ENCODE peak calls at places on chromosomes 6 and 20, in five cellular contexts. One of them, this sample, is unnamed.

GRCh38 chr20:11098888-11099287 is 425.1 kb upstream of the JAG1 start:
- DNase-seq in left lung: no peak
- DNase-seq in epithelial cell of esophagus: peak
- DNase-seq in foreskin fibroblast: no peak
- DNase-seq in heart right ventricle: no peak
- DNase-seq in this sample: no peak

GRCh38 chr6:71289802-71290175 is 1.2 kb downstream of the OGFRL1 start:
- DNase-seq in heart right ventricle: no peak
- DNase-seq in epithelial cell of esophagus: no peak
- DNase-seq in foreskin fibroblast: no peak
- DNase-seq in left lung: no peak
- DNase-seq in this sample: no peak

GRCh38 chr6:167276772-167277533 is 14.2 kb upstream of the UNC93A start:
- DNase-seq in epithelial cell of esophagus: no peak
- DNase-seq in foreskin fibroblast: no peak
- DNase-seq in left lung: no peak
- DNase-seq in heart right ventricle: no peak
- DNase-seq in this sample: no peak

GRCh38 chr6:143337201-143337949 is 113.1 kb downstream of the ADAT2 start:
- DNase-seq in epithelial cell of esophagus: peak
- DNase-seq in left lung: peak
- DNase-seq in foreskin fibroblast: no peak
- DNase-seq in heart right ventricle: peak
- DNase-seq in this sample: no peak

GRCh38 chr6:20892365-20892764 is 358.1 kb downstream of the CDKAL1 start:
- DNase-seq in left lung: no peak
- DNase-seq in heart right ventricle: no peak
- DNase-seq in foreskin fibroblast: no peak
- DNase-seq in epithelial cell of esophagus: no peak
- DNase-seq in this sample: no peak

GRCh38 chr6:112659912-112660311 is 312.8 kb downstream of the RFPL4B start:
- DNase-seq in left lung: no peak
- DNase-seq in epithelial cell of esophagus: no peak
- DNase-seq in heart right ventricle: no peak
- DNase-seq in foreskin fibroblast: no peak
- DNase-seq in this sample: no peak

GRCh38 chr20:62168061-62168460 is 14.8 kb upstream of the MTG2 start:
- DNase-seq in foreskin fibroblast: no peak
- DNase-seq in left lung: peak
- DNase-seq in heart right ventricle: no peak
- DNase-seq in epithelial cell of esophagus: no peak
- DNase-seq in this sample: no peak

GRCh38 chr6:106539931-106540330 is 89.4 kb downstream of the RTN4IP1 start:
- DNase-seq in heart right ventricle: no peak
- DNase-seq in foreskin fibroblast: no peak
- DNase-seq in left lung: no peak
- DNase-seq in epithelial cell of esophagus: no peak
- DNase-seq in this sample: no peak

GRCh38 chr6:45001663-45002062 is 326.5 kb upstream of the RUNX2 start:
- DNase-seq in heart right ventricle: no peak
- DNase-seq in left lung: no peak
- DNase-seq in epithelial cell of esophagus: no peak
- DNase-seq in foreskin fibroblast: no peak
- DNase-seq in this sample: no peak

GRCh38 chr6:158003910-158004695 is 22.4 kb downstream of the SYNJ2 start:
- DNase-seq in left lung: no peak
- DNase-seq in epithelial cell of esophagus: peak
- DNase-seq in heart right ventricle: no peak
- DNase-seq in foreskin fibroblast: no peak
- DNase-seq in this sample: no peak

GRCh38 chr20:20410678-20411077 is 42.8 kb downstream of the INSM1 start:
- DNase-seq in heart right ventricle: peak
- DNase-seq in epithelial cell of esophagus: peak
- DNase-seq in left lung: no peak
- DNase-seq in foreskin fibroblast: no peak
- DNase-seq in this sample: peak

GRCh38 chr20:51220293-51220706 is 197.4 kb upstream of the KCNG1 start:
- DNase-seq in heart right ventricle: peak
- DNase-seq in epithelial cell of esophagus: peak
- DNase-seq in foreskin fibroblast: no peak
- DNase-seq in left lung: peak
- DNase-seq in this sample: peak

GRCh38 chr20:7770578-7770977 is 169.7 kb downstream of the HAO1 start:
- DNase-seq in epithelial cell of esophagus: peak
- DNase-seq in heart right ventricle: no peak
- DNase-seq in left lung: no peak
- DNase-seq in foreskin fibroblast: no peak
- DNase-seq in this sample: no peak

GRCh38 chr6:168091381-168092264 is 12.6 kb upstream of the FRMD1 start:
- DNase-seq in heart right ventricle: no peak
- DNase-seq in foreskin fibroblast: no peak
- DNase-seq in left lung: peak
- DNase-seq in epithelial cell of esophagus: no peak
- DNase-seq in this sample: no peak

GRCh38 chr6:111817451-111818146 is 55.7 kb downstream of the FYN start:
- DNase-seq in heart right ventricle: no peak
- DNase-seq in left lung: no peak
- DNase-seq in epithelial cell of esophagus: no peak
- DNase-seq in foreskin fibroblast: no peak
- DNase-seq in this sample: peak

GRCh38 chr20:59013959-59014608 is 5.1 kb upstream of the TUBB1 start:
- DNase-seq in foreskin fibroblast: peak
- DNase-seq in heart right ventricle: no peak
- DNase-seq in left lung: no peak
- DNase-seq in epithelial cell of esophagus: no peak
- DNase-seq in this sample: no peak

GRCh38 chr6:7991992-7992815 is 72.0 kb downstream of the BLOC1S5 start:
- DNase-seq in left lung: no peak
- DNase-seq in epithelial cell of esophagus: peak
- DNase-seq in foreskin fibroblast: peak
- DNase-seq in heart right ventricle: no peak
- DNase-seq in this sample: no peak

GRCh38 chr6:156391977-156392376 is 385.2 kb upstream of the ARID1B start:
- DNase-seq in heart right ventricle: no peak
- DNase-seq in foreskin fibroblast: no peak
- DNase-seq in epithelial cell of esophagus: no peak
- DNase-seq in left lung: no peak
- DNase-seq in this sample: no peak

GRCh38 chr6:31525932-31526591 is 2.7 kb upstream of the MCCD1 start:
- DNase-seq in left lung: no peak
- DNase-seq in heart right ventricle: no peak
- DNase-seq in epithelial cell of esophagus: peak
- DNase-seq in foreskin fibroblast: no peak
- DNase-seq in this sample: no peak

GRCh38 chr20:61441537-61441936 is 189.5 kb downstream of the CDH4 start:
- DNase-seq in left lung: no peak
- DNase-seq in heart right ventricle: no peak
- DNase-seq in foreskin fibroblast: no peak
- DNase-seq in epithelial cell of esophagus: no peak
- DNase-seq in this sample: no peak

GRCh38 chr6:136549359-136550044 is 720 bp downstream of the MAP7 start:
- DNase-seq in left lung: peak
- DNase-seq in epithelial cell of esophagus: peak
- DNase-seq in foreskin fibroblast: no peak
- DNase-seq in heart right ventricle: peak
- DNase-seq in this sample: peak

GRCh38 chr20:35007413-35007812 is 51.7 kb downstream of the MYH7B start:
- DNase-seq in left lung: no peak
- DNase-seq in heart right ventricle: no peak
- DNase-seq in foreskin fibroblast: no peak
- DNase-seq in epithelial cell of esophagus: no peak
- DNase-seq in this sample: peak

GRCh38 chr6:170174124-170174770 is 116.6 kb downstream of the DLL1 start:
- DNase-seq in left lung: peak
- DNase-seq in epithelial cell of esophagus: no peak
- DNase-seq in foreskin fibroblast: no peak
- DNase-seq in heart right ventricle: no peak
- DNase-seq in this sample: peak

GRCh38 chr6:133923938-133924593 is 29.0 kb upstream of the TBPL1 start:
- DNase-seq in epithelial cell of esophagus: peak
- DNase-seq in left lung: no peak
- DNase-seq in heart right ventricle: no peak
- DNase-seq in foreskin fibroblast: peak
- DNase-seq in this sample: peak

GRCh38 chr6:164021589-164022290 is 607.2 kb downstream of the QKI start:
- DNase-seq in foreskin fibroblast: no peak
- DNase-seq in left lung: no peak
- DNase-seq in epithelial cell of esophagus: no peak
- DNase-seq in heart right ventricle: no peak
- DNase-seq in this sample: no peak

GRCh38 chr20:53529658-53530057 is 64.0 kb downstream of the ZNF217 start:
- DNase-seq in epithelial cell of esophagus: no peak
- DNase-seq in foreskin fibroblast: no peak
- DNase-seq in heart right ventricle: no peak
- DNase-seq in left lung: no peak
- DNase-seq in this sample: no peak

GRCh38 chr20:39047417-39047985 is 85.4 kb downstream of the DHX35 start:
- DNase-seq in foreskin fibroblast: no peak
- DNase-seq in heart right ventricle: no peak
- DNase-seq in epithelial cell of esophagus: no peak
- DNase-seq in left lung: no peak
- DNase-seq in this sample: no peak

GRCh38 chr6:158218467-158218866 is 50.3 kb downstream of the GTF2H5 start:
- DNase-seq in foreskin fibroblast: no peak
- DNase-seq in epithelial cell of esophagus: no peak
- DNase-seq in heart right ventricle: no peak
- DNase-seq in left lung: no peak
- DNase-seq in this sample: no peak

GRCh38 chr6:148523051-148523450 is 180.4 kb downstream of the SASH1 start:
- DNase-seq in left lung: no peak
- DNase-seq in heart right ventricle: no peak
- DNase-seq in epithelial cell of esophagus: peak
- DNase-seq in foreskin fibroblast: peak
- DNase-seq in this sample: no peak

GRCh38 chr6:2221724-2222274 is 23.6 kb downstream of the GMDS start:
- DNase-seq in epithelial cell of esophagus: no peak
- DNase-seq in foreskin fibroblast: no peak
- DNase-seq in heart right ventricle: no peak
- DNase-seq in left lung: no peak
- DNase-seq in this sample: no peak

DNA sequence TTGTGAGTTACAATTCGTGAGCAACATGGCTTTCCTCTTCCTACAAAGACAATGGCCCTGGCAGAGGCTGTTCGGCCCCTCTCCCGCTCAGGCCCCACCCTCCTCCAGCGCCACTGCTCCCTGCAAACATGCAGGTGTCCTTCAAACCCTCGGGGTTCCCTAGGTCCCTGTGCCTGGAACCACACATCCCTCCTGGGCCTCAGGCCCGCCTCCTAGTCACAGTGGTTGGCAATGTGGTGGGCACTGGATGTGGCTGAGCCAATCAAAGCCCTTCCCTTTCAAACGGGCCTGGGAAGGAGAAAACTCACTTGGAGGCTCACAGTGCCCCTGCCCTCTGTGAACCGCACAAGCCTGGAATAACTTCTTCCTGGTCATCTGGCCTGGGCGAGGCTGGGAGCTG is 147.2 kb downstream of the TFAP2C start:
- DNase-seq in foreskin fibroblast: no peak
- DNase-seq in heart right ventricle: no peak
- DNase-seq in epithelial cell of esophagus: no peak
- DNase-seq in left lung: no peak
- DNase-seq in this sample: no peak
- TF ChIP-seq CTCF in foreskin fibroblast: no peak
- TF ChIP-seq CTCF in heart right ventricle: no peak
- TF ChIP-seq CTCF in epithelial cell of esophagus: no peak
- TF ChIP-seq CTCF in left lung: no peak
- TF ChIP-seq CTCF in this sample: no peak

GRCh38 chr20:21714297-21715192 is 9.1 kb downstream of the PAX1 start:
- DNase-seq in heart right ventricle: no peak
- DNase-seq in epithelial cell of esophagus: no peak
- DNase-seq in left lung: peak
- DNase-seq in foreskin fibroblast: no peak
- DNase-seq in this sample: no peak
- H3K4me3 ChIP-seq in heart right ventricle: no peak
- H3K4me3 ChIP-seq in epithelial cell of esophagus: no peak
- H3K4me3 ChIP-seq in left lung: no peak
- H3K4me3 ChIP-seq in foreskin fibroblast: no peak
- H3K4me3 ChIP-seq in this sample: no peak

GRCh38 chr6:128885381-128885780 is 2.4 kb downstream of the LAMA2 start:
- DNase-seq in heart right ventricle: no peak
- DNase-seq in foreskin fibroblast: no peak
- DNase-seq in left lung: no peak
- DNase-seq in epithelial cell of esophagus: no peak
- DNase-seq in this sample: no peak

GRCh38 chr6:128882560-128882959 is 378 bp upstream of the LAMA2 start:
- DNase-seq in epithelial cell of esophagus: no peak
- DNase-seq in foreskin fibroblast: no peak
- DNase-seq in heart right ventricle: no peak
- DNase-seq in left lung: no peak
- DNase-seq in this sample: no peak

GRCh38 chr6:128888444-128889175 is 5.7 kb downstream of the LAMA2 start:
- DNase-seq in epithelial cell of esophagus: no peak
- DNase-seq in foreskin fibroblast: no peak
- DNase-seq in left lung: no peak
- DNase-seq in heart right ventricle: no peak
- DNase-seq in this sample: no peak

DNA sequence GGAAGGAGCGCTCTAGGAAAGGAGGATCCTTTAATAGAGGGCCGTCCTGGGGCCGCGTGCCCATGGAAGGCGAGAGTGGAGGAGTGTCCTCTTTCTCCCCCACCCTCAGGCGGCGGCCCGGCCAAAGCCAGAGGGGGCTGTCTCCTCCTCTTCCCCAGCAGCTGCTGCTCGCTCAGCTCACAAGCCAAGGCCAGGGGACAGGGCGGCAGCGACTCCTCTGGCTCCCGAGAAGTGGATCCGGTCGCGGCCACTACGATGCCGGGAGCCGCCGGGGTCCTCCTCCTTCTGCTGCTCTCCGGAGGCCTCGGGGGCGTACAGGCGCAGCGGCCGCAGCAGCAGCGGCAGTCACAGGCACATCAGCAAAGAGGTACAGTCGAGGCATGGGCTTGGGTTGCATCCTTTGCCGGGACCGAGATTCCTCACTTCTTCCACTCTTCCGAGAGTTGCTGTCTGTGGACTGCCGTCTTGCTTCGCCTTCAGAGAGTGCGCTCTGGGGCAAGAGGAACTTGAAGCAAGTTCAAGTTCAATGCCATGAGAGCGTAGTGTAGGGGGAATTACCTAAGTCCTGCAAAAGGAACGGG is at the start of gene LAMA2:
- DNase-seq in epithelial cell of esophagus: peak
- DNase-seq in heart right ventricle: peak
- DNase-seq in foreskin fibroblast: peak
- DNase-seq in left lung: peak
- DNase-seq in this sample: peak
- TF ChIP-seq CTCF in epithelial cell of esophagus: peak
- TF ChIP-seq CTCF in heart right ventricle: peak
- TF ChIP-seq CTCF in foreskin fibroblast: peak
- TF ChIP-seq CTCF in left lung: no peak
- TF ChIP-seq CTCF in this sample: peak

DNA sequence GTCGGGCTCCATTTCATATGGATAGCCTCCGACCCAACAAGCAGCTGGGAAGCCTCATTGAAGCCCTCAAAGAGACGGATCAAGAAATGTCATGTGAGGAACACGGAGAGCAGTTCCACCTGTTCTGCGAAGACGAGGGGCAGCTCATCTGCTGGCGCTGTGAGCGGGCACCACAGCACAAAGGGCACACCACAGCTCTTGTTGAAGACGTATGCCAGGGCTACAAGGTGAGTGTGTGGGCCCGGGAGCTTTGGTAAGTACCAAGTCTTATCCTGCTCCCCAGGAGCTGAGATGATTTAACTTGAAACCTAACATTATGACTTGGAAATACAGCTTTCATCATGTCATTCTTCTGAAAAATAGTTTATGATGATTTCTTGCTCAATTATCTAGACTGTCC is 4.1 kb downstream of the TRIM38 start:
- DNase-seq in heart right ventricle: no peak
- DNase-seq in foreskin fibroblast: no peak
- DNase-seq in epithelial cell of esophagus: no peak
- DNase-seq in left lung: no peak
- DNase-seq in this sample: no peak
- H3K4me3 ChIP-seq in heart right ventricle: no peak
- H3K4me3 ChIP-seq in foreskin fibroblast: no peak
- H3K4me3 ChIP-seq in epithelial cell of esophagus: no peak
- H3K4me3 ChIP-seq in left lung: peak
- H3K4me3 ChIP-seq in this sample: no peak

This sample was measured in dorsolateral prefrontal cortex.